ENCODE peak calls at places on chromosomes 1 and 21, in eight cellular contexts. B is substantia nigra; Q is T-helper 17 cell; R is activated T-cell treated with anti-CD3 and anti-CD28 coated beads, Interleukin-2, amount 50 U/mL, for 72 hours; T is amygdala; I is AG04450; E is HuH-7; M is T1000. K is an unnamed sample.

GRCh38 chr1:66275601-66276023 is 258.3 kb upstream of the SGIP1 start:
- DNase-seq in E (no peak), M (no peak), R (peak; percentile 22), Q (no peak), B (no peak), T (peak; percentile 56), I (no peak), K (no peak)

GRCh38 chr21:42313501-42313969 is 1.7 kb downstream of the TFF3 start:
- DNase-seq in T (no peak), M (no peak), E (no peak), I (no peak), R (no peak), Q (no peak), B (no peak), K (no peak)

GRCh38 chr1:39182804-39183203 is 21.7 kb upstream of the MACF1 start:
- DNase-seq in I (no peak), Q (no peak), T (no peak), M (no peak), R (no peak), B (no peak), E (no peak), K (no peak)

GRCh38 chr1:221923921-221924598 is 182.2 kb upstream of the DUSP10 start:
- DNase-seq in I (no peak), E (no peak), T (no peak), B (no peak), R (no peak), M (no peak), Q (no peak), K (no peak)

GRCh38 chr1:201295861-201296260 is 12.6 kb downstream of the PKP1 start:
- DNase-seq in M (no peak), I (no peak), T (no peak), Q (no peak), B (no peak), R (no peak), E (no peak), K (no peak)

GRCh38 chr1:3942416-3943122 is 42.5 kb upstream of the C1orf174 start:
- DNase-seq in E (no peak), T (no peak), I (no peak), B (no peak), M (no peak), Q (no peak), R (no peak), K (no peak)

GRCh38 chr1:3481836-3482589 is 27.5 kb downstream of the ARHGEF16 start:
- DNase-seq in Q (no peak), B (no peak), M (no peak), R (no peak), T (no peak), E (no peak), I (no peak), K (no peak)

GRCh38 chr1:27395441-27396195 is 3.2 kb downstream of the GPR3 start:
- DNase-seq in B (peak; percentile 57), T (peak; percentile 67), R (peak; percentile 80), Q (peak; percentile 71), I (no peak), E (peak; percentile 87), M (peak; percentile 58), K (peak; percentile 96)

GRCh38 chr21:14863745-14864210 is 201.0 kb downstream of the NRIP1 start:
- DNase-seq in T (no peak), B (no peak), I (no peak), E (no peak), M (no peak), R (no peak), Q (no peak), K (no peak)

GRCh38 chr1:95388041-95388440 is 154.0 kb downstream of the RWDD3 start:
- DNase-seq in Q (no peak), B (no peak), I (no peak), M (no peak), E (no peak), T (peak; percentile 12), R (no peak), K (no peak)

GRCh38 chr1:71047635-71048607 is at the start of gene PTGER3:
- DNase-seq in M (peak; percentile 79), B (no peak), R (peak; percentile 66), I (no peak), T (peak; percentile 16), Q (peak; percentile 23), E (peak; percentile 25), K (no peak)

GRCh38 chr21:45440736-45441350 is 35.9 kb downstream of the COL18A1 start:
- DNase-seq in R (no peak), Q (no peak), B (no peak), E (no peak), M (no peak), I (no peak), T (no peak), K (no peak)

GRCh38 chr1:46399307-46399706 is 5.2 kb downstream of the FAAH start:
- DNase-seq in R (no peak), Q (no peak), T (no peak), M (no peak), E (no peak), B (no peak), I (no peak), K (no peak)

K was measured in posterior cingulate gyrus.